ENCODE peak calls at places on chromosomes 5 and 9, in five cellular contexts. D is adrenal gland, A is right lobe of liver, M is IMR-90, Y is NB4. Q is an unnamed sample.

GRCh38 chr9:114696814-114697544 is 15.0 kb upstream of the TEX48 start:
- DNase-seq in D (no peak), A (no peak), M (peak), Y (no peak), Q (no peak)

GRCh38 chr5:155418960-155419579 is 405.5 kb downstream of the KIF4B start:
- DNase-seq in D (no peak), A (no peak), M (no peak), Y (no peak), Q (no peak)

GRCh38 chr9:72524820-72525539 is 3.6 kb downstream of the TMC1 start:
- DNase-seq in D (peak), A (no peak), M (peak), Y (peak), Q (peak)

GRCh38 chr5:41747291-41747690 is 122.9 kb downstream of the OXCT1 start:
- DNase-seq in D (no peak), A (no peak), M (peak), Y (no peak), Q (peak)

GRCh38 chr5:81783401-81783800 is 32.5 kb upstream of the SSBP2 start:
- DNase-seq in D (no peak), A (no peak), M (no peak), Y (peak), Q (no peak)

GRCh38 chr9:134055981-134056461 is 11.8 kb downstream of the BRD3 start:
- DNase-seq in D (peak), A (peak), M (peak), Y (no peak), Q (peak)

GRCh38 chr5:55915783-55916182 is 64.6 kb downstream of the IL31RA start:
- DNase-seq in D (no peak), A (no peak), M (no peak), Y (no peak), Q (no peak)

GRCh38 chr5:123916331-123917121 is 404.5 kb downstream of the CSNK1G3 start:
- DNase-seq in D (no peak), A (no peak), M (peak), Y (no peak), Q (no peak)

GRCh38 chr5:173187054-173187743 is 42.9 kb downstream of the BNIP1 start:
- DNase-seq in D (no peak), A (no peak), M (no peak), Y (peak), Q (peak)

GRCh38 chr9:95719354-95719753 is 156.1 kb upstream of the ERCC6L2 start:
- DNase-seq in D (no peak), A (no peak), M (no peak), Y (no peak), Q (no peak)

GRCh38 chr5:35166043-35166442 is 64.2 kb downstream of the PRLR start:
- DNase-seq in D (no peak), A (no peak), M (no peak), Y (no peak), Q (no peak)

GRCh38 chr9:21801683-21802417 is 586 bp upstream of the MTAP start:
- DNase-seq in D (peak), A (peak), M (peak), Y (no peak), Q (peak)

GRCh38 chr9:15509931-15510788 is 610 bp downstream of the PSIP1 start:
- DNase-seq in D (peak), A (peak), M (no peak), Y (peak), Q (peak)

GRCh38 chr9:117184173-117184572 is 230.7 kb downstream of the ASTN2 start:
- DNase-seq in D (no peak), A (no peak), M (no peak), Y (no peak), Q (no peak)

GRCh38 chr5:74966151-74967050 is 86.0 kb downstream of the GCNT4 start:
- DNase-seq in D (no peak), A (no peak), M (peak), Y (no peak), Q (no peak)

GRCh38 chr5:154972476-154973080 is 31.7 kb downstream of the MRPL22 start:
- DNase-seq in D (peak), A (no peak), M (peak), Y (peak), Q (peak)

GRCh38 chr5:142210011-142210410 is 101.4 kb downstream of the NDFIP1 start:
- DNase-seq in D (no peak), A (no peak), M (no peak), Y (no peak), Q (no peak)

GRCh38 chr9:129910628-129911567 is 75.6 kb downstream of the USP20 start:
- DNase-seq in D (peak), A (no peak), M (peak), Y (peak), Q (peak)

GRCh38 chr9:68690088-68690487 is 15.0 kb upstream of the PIP5K1B start:
- DNase-seq in D (peak), A (no peak), M (no peak), Y (no peak), Q (peak)

GRCh38 chr5:177958696-177959095 is 37.3 kb downstream of the PROP1 start:
- DNase-seq in D (no peak), A (peak), M (no peak), Y (no peak), Q (no peak)

GRCh38 chr9:136578915-136579637 is 33.2 kb upstream of the NOTCH1 start:
- DNase-seq in D (no peak), A (no peak), M (no peak), Y (peak), Q (peak)

GRCh38 chr5:110727025-110727314 is 499 bp upstream of the TMEM232 start:
- DNase-seq in D (no peak), A (no peak), M (peak), Y (no peak), Q (no peak)

GRCh38 chr5:107668933-107669542 is 1.7 kb downstream of the EFNA5 start:
- DNase-seq in D (no peak), A (no peak), M (no peak), Y (no peak), Q (no peak)

GRCh38 chr5:98454904-98455303 is 318.6 kb upstream of the RGMB start:
- DNase-seq in D (no peak), A (no peak), M (peak), Y (peak), Q (no peak)

GRCh38 chr9:122393284-122393983 is 22.6 kb downstream of the PTGS1 start:
- DNase-seq in D (no peak), A (no peak), M (no peak), Y (no peak), Q (no peak)

GRCh38 chr5:104088876-104089778 is 526.5 kb upstream of the NUDT12 start:
- DNase-seq in D (no peak), A (no peak), M (no peak), Y (peak), Q (no peak)

GRCh38 chr5:56910123-56910951 is 941 bp downstream of the SETD9 start:
- DNase-seq in D (peak), A (peak), M (no peak), Y (peak), Q (peak)

GRCh38 chr5:119996128-119996527 is 366.8 kb downstream of the FAM170A start:
- DNase-seq in D (no peak), A (no peak), M (peak), Y (no peak), Q (no peak)

GRCh38 chr9:69519470-69520240 is 152.5 kb downstream of the APBA1 start:
- DNase-seq in D (no peak), A (no peak), M (no peak), Y (no peak), Q (no peak)

GRCh38 chr5:73392775-73393174 is 55.8 kb downstream of the FOXD1 start:
- DNase-seq in D (no peak), A (no peak), M (no peak), Y (no peak), Q (no peak)

GRCh38 chr5:96823900-96824351 is 16.2 kb upstream of the ERAP1 start:
- DNase-seq in D (no peak), A (no peak), M (peak), Y (no peak), Q (peak)

GRCh38 chr9:23826120-23826629 is at the start of gene ELAVL2:
- DNase-seq in D (peak), A (no peak), M (peak), Y (no peak), Q (peak)

GRCh38 chr5:56176155-56176798 is 56.9 kb downstream of the ANKRD55 start:
- DNase-seq in D (no peak), A (no peak), M (peak), Y (no peak), Q (no peak)

GRCh38 chr5:150117945-150118560 is 31.7 kb upstream of the CSF1R start:
- DNase-seq in D (peak), A (peak), M (no peak), Y (no peak), Q (no peak)

GRCh38 chr9:111096051-111096450 is 57.8 kb upstream of the LPAR1 start:
- DNase-seq in D (no peak), A (no peak), M (no peak), Y (no peak), Q (no peak)

GRCh38 chr9:28956111-28956880 is 1383.0 kb upstream of the C9orf72 start:
- DNase-seq in D (no peak), A (no peak), M (no peak), Y (no peak), Q (no peak)
- TF ChIP-seq POLR2A in D (no peak), A (no peak), M (no peak), Y (no peak), Q (no peak)

GRCh38 chr9:125296843-125297372 is 35.3 kb downstream of the GAPVD1 start:
- DNase-seq in D (no peak), A (no peak), M (no peak), Y (no peak), Q (no peak)

GRCh38 chr9:125293134-125293533 is 31.5 kb downstream of the GAPVD1 start:
- DNase-seq in D (no peak), A (no peak), M (no peak), Y (no peak), Q (peak)

GRCh38 chr9:125297917-125298316 is 36.3 kb downstream of the GAPVD1 start:
- DNase-seq in D (no peak), A (no peak), M (no peak), Y (no peak), Q (no peak)

GRCh38 chr9:125295642-125296041 is 34.0 kb downstream of the GAPVD1 start:
- DNase-seq in D (no peak), A (no peak), M (no peak), Y (no peak), Q (no peak)
- TF ChIP-seq POLR2A in D (no peak), A (no peak), M (no peak), Y (no peak), Q (no peak)

GRCh38 chr5:373710-374602 is 52.4 kb downstream of the AHRR start:
- DNase-seq in D (peak), A (peak), M (peak), Y (peak), Q (peak)
- TF ChIP-seq POLR2A in D (no peak), A (no peak), M (peak), Y (peak), Q (peak)

DNA sequence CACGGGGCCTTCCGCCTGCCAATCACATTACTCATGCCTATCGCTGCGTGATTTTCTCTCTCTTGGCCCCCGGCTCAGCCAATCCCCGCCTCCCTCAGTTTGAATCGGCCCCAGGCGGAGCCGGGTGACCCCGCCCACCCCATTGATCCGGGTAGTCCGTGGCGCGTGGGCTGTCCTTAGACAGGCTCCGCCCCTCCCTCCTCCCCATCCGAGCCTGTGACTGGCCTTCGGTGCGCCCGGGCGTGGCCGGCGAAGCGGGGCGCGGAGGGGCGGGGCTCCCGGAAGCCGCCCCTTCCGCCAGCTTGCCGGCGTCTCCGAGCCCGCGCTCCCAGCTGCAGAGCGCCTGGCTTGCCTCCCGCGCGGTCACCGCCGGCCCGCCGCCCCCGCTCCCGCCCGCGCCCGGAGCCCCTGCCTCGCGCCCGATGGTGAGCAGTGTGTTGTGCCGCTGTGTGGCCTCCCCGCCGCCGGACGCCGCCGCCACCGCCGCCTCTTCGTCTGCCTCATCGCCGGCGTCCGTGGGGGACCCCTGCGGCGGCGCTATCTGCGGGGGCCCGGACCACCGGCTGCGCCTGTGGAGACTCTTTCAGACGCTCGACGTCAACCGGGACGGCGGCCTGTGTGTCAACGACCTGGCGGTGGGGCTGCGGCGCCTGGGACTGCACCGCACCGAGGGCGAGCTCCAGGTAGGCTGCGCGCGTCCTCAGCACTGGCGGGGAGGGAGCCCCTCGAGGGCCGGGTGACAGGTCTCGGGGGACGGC is at the start of gene SLC25A25:
- DNase-seq in D (peak), A (peak), M (peak), Y (peak), Q (peak)
- TF ChIP-seq POLR2A in D (peak), A (peak), M (peak), Y (no peak), Q (peak)

GRCh38 chr5:116736671-116737070 is 162.0 kb upstream of the SEMA6A start:
- DNase-seq in D (no peak), A (no peak), M (no peak), Y (no peak), Q (no peak)

GRCh38 chr5:116740771-116741170 is 166.1 kb upstream of the SEMA6A start:
- DNase-seq in D (no peak), A (no peak), M (no peak), Y (no peak), Q (no peak)

GRCh38 chr5:116738270-116738947 is 163.8 kb upstream of the SEMA6A start:
- DNase-seq in D (no peak), A (no peak), M (no peak), Y (no peak), Q (no peak)

GRCh38 chr5:116738948-116739339 is 164.3 kb upstream of the SEMA6A start:
- DNase-seq in D (no peak), A (no peak), M (no peak), Y (no peak), Q (no peak)

DNA sequence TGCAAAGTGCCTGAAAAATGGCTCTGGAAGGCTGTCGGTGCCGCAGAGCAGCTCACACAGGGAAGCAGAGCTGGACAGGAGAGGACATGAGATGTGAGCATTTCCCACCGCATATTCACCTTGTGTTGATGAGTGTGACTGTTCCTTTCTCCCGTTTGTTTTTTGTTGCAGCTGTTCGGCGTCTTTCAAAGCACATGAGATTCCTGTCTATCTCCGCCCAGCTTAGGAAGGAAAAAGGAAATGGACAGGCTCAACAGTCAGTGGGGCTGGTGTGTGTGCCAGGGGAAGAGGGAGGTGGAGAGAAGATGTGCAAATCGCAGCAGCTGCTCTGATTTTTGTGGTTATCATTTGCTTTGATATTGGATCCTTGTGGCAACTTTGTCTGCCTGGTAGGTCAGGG is 165.0 kb upstream of the SEMA6A start:
- DNase-seq in D (no peak), A (no peak), M (no peak), Y (no peak), Q (no peak)
- TF ChIP-seq POLR2A in D (no peak), A (no peak), M (no peak), Y (no peak), Q (no peak)